ENCODE peak calls at places on chromosomes 1 and 21, in six cellular contexts. One of them, this sample, is unnamed.

GRCh38 chr1:150730130-150730721 is 9.5 kb upstream of the HORMAD1 start:
- DNase-seq in epithelial cell of proximal tubule: no peak
- DNase-seq in GM20000: no peak
- DNase-seq in type B pancreatic cell: no peak
- DNase-seq in stomach: no peak
- DNase-seq in psoas muscle: no peak
- DNase-seq in this sample: no peak

GRCh38 chr1:54407957-54408700 is 1.9 kb upstream of the SSBP3 start:
- DNase-seq in stomach: no peak
- DNase-seq in psoas muscle: no peak
- DNase-seq in type B pancreatic cell: no peak
- DNase-seq in GM20000: no peak
- DNase-seq in epithelial cell of proximal tubule: no peak
- DNase-seq in this sample: no peak

GRCh38 chr1:93614550-93615200 is 67.0 kb downstream of the BCAR3 start:
- DNase-seq in type B pancreatic cell: no peak
- DNase-seq in psoas muscle: no peak
- DNase-seq in stomach: peak
- DNase-seq in GM20000: no peak
- DNase-seq in epithelial cell of proximal tubule: no peak
- DNase-seq in this sample: no peak

GRCh38 chr1:22673486-22674409 is 20.7 kb downstream of the C1QB start:
- DNase-seq in psoas muscle: peak
- DNase-seq in type B pancreatic cell: peak
- DNase-seq in stomach: peak
- DNase-seq in GM20000: peak
- DNase-seq in epithelial cell of proximal tubule: peak
- DNase-seq in this sample: no peak

GRCh38 chr21:22900511-22900910 is 1902.3 kb downstream of the NCAM2 start:
- DNase-seq in type B pancreatic cell: no peak
- DNase-seq in epithelial cell of proximal tubule: no peak
- DNase-seq in stomach: no peak
- DNase-seq in psoas muscle: no peak
- DNase-seq in GM20000: no peak
- DNase-seq in this sample: no peak

GRCh38 chr1:204477036-204477740 is 17.4 kb downstream of the PIK3C2B start:
- DNase-seq in type B pancreatic cell: no peak
- DNase-seq in psoas muscle: no peak
- DNase-seq in epithelial cell of proximal tubule: no peak
- DNase-seq in stomach: peak
- DNase-seq in GM20000: no peak
- DNase-seq in this sample: no peak

GRCh38 chr1:14975119-14975518 is 178.4 kb upstream of the TMEM51 start:
- DNase-seq in stomach: no peak
- DNase-seq in epithelial cell of proximal tubule: no peak
- DNase-seq in psoas muscle: no peak
- DNase-seq in type B pancreatic cell: no peak
- DNase-seq in GM20000: no peak
- DNase-seq in this sample: no peak

GRCh38 chr1:151312439-151313225 is 14.6 kb downstream of the PI4KB start:
- DNase-seq in GM20000: no peak
- DNase-seq in epithelial cell of proximal tubule: no peak
- DNase-seq in psoas muscle: no peak
- DNase-seq in type B pancreatic cell: no peak
- DNase-seq in stomach: no peak
- DNase-seq in this sample: no peak

GRCh38 chr1:160629286-160630210 is 17.3 kb downstream of the SLAMF1 start:
- DNase-seq in type B pancreatic cell: no peak
- DNase-seq in stomach: peak
- DNase-seq in epithelial cell of proximal tubule: no peak
- DNase-seq in GM20000: no peak
- DNase-seq in psoas muscle: peak
- DNase-seq in this sample: no peak

GRCh38 chr1:61301824-61302652 is 219.7 kb downstream of the NFIA start:
- DNase-seq in stomach: peak
- DNase-seq in epithelial cell of proximal tubule: peak
- DNase-seq in psoas muscle: no peak
- DNase-seq in GM20000: no peak
- DNase-seq in type B pancreatic cell: no peak
- DNase-seq in this sample: no peak

GRCh38 chr1:185074307-185074706 is 28.9 kb downstream of the RNF2 start:
- DNase-seq in GM20000: no peak
- DNase-seq in psoas muscle: no peak
- DNase-seq in type B pancreatic cell: no peak
- DNase-seq in stomach: no peak
- DNase-seq in epithelial cell of proximal tubule: no peak
- DNase-seq in this sample: no peak

GRCh38 chr1:68347415-68347814 is 102.3 kb downstream of the RPE65 start:
- DNase-seq in type B pancreatic cell: no peak
- DNase-seq in epithelial cell of proximal tubule: no peak
- DNase-seq in psoas muscle: peak
- DNase-seq in GM20000: peak
- DNase-seq in stomach: no peak
- DNase-seq in this sample: no peak

GRCh38 chr21:34938079-34938764 is 110.9 kb downstream of the RUNX1 start:
- DNase-seq in psoas muscle: no peak
- DNase-seq in epithelial cell of proximal tubule: no peak
- DNase-seq in stomach: no peak
- DNase-seq in type B pancreatic cell: no peak
- DNase-seq in GM20000: no peak
- DNase-seq in this sample: no peak

GRCh38 chr21:16534408-16535099 is 804.8 kb downstream of the USP25 start:
- DNase-seq in type B pancreatic cell: no peak
- DNase-seq in epithelial cell of proximal tubule: peak
- DNase-seq in GM20000: no peak
- DNase-seq in psoas muscle: peak
- DNase-seq in stomach: peak
- DNase-seq in this sample: no peak

GRCh38 chr1:167293057-167293456 is 72.4 kb downstream of the POU2F1 start:
- DNase-seq in psoas muscle: no peak
- DNase-seq in stomach: no peak
- DNase-seq in type B pancreatic cell: no peak
- DNase-seq in GM20000: no peak
- DNase-seq in epithelial cell of proximal tubule: no peak
- DNase-seq in this sample: no peak

GRCh38 chr1:245261786-245262185 is 107.0 kb downstream of the KIF26B start:
- DNase-seq in psoas muscle: no peak
- DNase-seq in stomach: no peak
- DNase-seq in GM20000: no peak
- DNase-seq in epithelial cell of proximal tubule: peak
- DNase-seq in type B pancreatic cell: no peak
- DNase-seq in this sample: no peak

DNA sequence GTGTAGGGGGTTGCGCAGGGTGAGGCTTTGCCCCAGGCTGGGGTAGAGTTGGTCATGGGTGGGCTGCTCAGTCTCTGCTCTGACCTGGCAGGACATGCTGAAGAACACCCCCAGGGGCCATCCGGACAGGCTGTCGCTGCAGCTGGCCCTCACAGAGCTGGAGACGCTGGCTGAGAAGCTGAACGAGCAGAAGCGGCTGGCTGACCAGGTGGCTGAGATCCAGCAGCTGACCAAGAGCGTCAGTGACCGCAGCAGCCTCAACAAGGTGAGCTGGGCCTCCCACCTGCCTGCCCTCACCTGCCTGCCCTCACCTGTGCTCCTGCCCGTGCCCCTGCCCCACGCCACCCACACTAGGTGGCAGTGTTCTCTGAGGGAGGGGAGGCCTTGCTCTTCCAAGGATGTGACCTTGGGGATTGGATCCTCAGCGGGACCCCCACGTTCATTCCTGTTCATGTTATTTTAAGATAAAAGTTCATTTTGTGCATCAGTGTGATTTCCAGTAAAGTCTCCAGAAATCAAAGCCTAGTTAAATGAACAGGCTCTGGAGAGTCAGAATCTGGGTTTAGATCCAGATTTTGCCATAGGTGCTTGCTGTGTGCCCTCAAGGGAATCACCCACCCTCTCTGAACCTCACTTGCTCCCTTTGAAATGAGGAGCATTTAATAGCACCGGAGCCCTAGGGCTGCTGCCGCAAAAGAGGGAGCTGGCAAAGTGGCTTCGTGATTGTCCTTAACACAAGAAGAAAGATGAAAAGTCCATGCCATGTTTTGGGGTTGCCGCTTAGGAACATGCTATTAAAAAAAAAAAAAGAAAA is 87.9 kb downstream of the ARHGEF10L start:
- DNase-seq in stomach: no peak
- DNase-seq in epithelial cell of proximal tubule: no peak
- DNase-seq in psoas muscle: no peak
- DNase-seq in GM20000: no peak
- DNase-seq in type B pancreatic cell: no peak
- DNase-seq in this sample: no peak
- TF ChIP-seq CTCF in stomach: no peak
- TF ChIP-seq CTCF in epithelial cell of proximal tubule: no peak
- TF ChIP-seq CTCF in psoas muscle: no peak
- TF ChIP-seq CTCF in GM20000: no peak
- TF ChIP-seq CTCF in type B pancreatic cell: no peak
- TF ChIP-seq CTCF in this sample: no peak

GRCh38 chr1:13935336-13935735 is 235.3 kb downstream of the PRDM2 start:
- DNase-seq in epithelial cell of proximal tubule: no peak
- DNase-seq in stomach: no peak
- DNase-seq in GM20000: no peak
- DNase-seq in psoas muscle: no peak
- DNase-seq in type B pancreatic cell: no peak
- DNase-seq in this sample: no peak
- TF ChIP-seq CTCF in epithelial cell of proximal tubule: no peak
- TF ChIP-seq CTCF in stomach: no peak
- TF ChIP-seq CTCF in GM20000: no peak
- TF ChIP-seq CTCF in psoas muscle: no peak
- TF ChIP-seq CTCF in type B pancreatic cell: no peak
- TF ChIP-seq CTCF in this sample: no peak

DNA sequence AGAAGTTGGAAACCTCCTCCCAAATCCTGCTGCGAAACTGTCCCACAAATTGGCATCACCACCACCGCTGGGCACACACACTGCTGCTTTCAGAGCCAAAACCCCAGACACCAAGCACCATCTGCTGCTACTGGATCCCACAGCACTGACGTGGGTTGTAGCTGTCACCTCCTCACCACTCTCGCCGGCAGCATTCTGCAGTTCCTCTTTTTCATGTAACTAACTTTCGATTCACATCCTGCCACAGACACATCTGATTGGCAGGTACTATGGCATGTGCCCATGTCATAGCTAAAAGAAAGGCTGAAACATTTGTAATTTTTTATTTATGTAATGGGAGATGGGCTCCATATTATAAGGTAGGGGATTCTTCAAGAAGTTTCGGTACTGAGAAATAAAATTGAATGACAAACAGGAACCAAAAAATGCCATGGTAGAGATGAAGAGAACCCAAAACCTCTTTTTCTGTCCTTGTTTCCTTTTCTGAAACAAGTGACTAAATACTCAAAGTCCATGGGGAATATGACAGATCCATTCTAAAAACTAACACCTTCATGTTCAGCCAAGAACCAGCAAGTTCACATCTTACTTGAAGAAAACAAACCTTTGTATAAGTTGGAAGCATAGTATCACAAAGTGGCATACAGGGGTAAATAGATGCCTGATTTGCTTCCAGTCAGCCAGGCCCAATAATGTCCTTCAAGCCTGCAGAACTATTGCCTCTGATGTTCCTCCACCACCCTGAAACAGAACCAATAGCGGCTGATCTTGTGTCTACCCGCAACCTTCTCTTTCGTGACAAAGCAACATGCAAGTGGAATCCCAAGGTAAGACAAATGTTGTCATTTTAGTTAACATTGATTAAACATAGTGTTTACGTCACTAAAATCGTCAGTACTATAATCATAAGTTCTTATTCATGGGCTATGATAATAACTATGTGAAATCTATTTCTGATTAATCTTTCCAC is 26.6 kb upstream of the RGS13 start:
- DNase-seq in GM20000: peak
- DNase-seq in epithelial cell of proximal tubule: no peak
- DNase-seq in type B pancreatic cell: no peak
- DNase-seq in stomach: peak
- DNase-seq in psoas muscle: peak
- DNase-seq in this sample: no peak
- TF ChIP-seq CTCF in GM20000: no peak
- TF ChIP-seq CTCF in epithelial cell of proximal tubule: no peak
- TF ChIP-seq CTCF in type B pancreatic cell: no peak
- TF ChIP-seq CTCF in stomach: no peak
- TF ChIP-seq CTCF in psoas muscle: no peak
- TF ChIP-seq CTCF in this sample: no peak

GRCh38 chr21:36549470-36549869 is 69.5 kb upstream of the CLDN14 start:
- DNase-seq in stomach: no peak
- DNase-seq in psoas muscle: no peak
- DNase-seq in type B pancreatic cell: peak
- DNase-seq in GM20000: no peak
- DNase-seq in epithelial cell of proximal tubule: no peak
- DNase-seq in this sample: peak
- TF ChIP-seq CTCF in stomach: no peak
- TF ChIP-seq CTCF in psoas muscle: no peak
- TF ChIP-seq CTCF in type B pancreatic cell: no peak
- TF ChIP-seq CTCF in GM20000: no peak
- TF ChIP-seq CTCF in epithelial cell of proximal tubule: no peak
- TF ChIP-seq CTCF in this sample: no peak

GRCh38 chr1:189149547-189150375 is 1327.9 kb downstream of the BRINP3 start:
- DNase-seq in type B pancreatic cell: no peak
- DNase-seq in GM20000: no peak
- DNase-seq in psoas muscle: no peak
- DNase-seq in stomach: peak
- DNase-seq in epithelial cell of proximal tubule: no peak
- DNase-seq in this sample: no peak
- TF ChIP-seq CTCF in type B pancreatic cell: no peak
- TF ChIP-seq CTCF in GM20000: no peak
- TF ChIP-seq CTCF in psoas muscle: no peak
- TF ChIP-seq CTCF in stomach: no peak
- TF ChIP-seq CTCF in epithelial cell of proximal tubule: peak
- TF ChIP-seq CTCF in this sample: no peak

GRCh38 chr1:146032613-146033219 is 11.2 kb upstream of the HJV start:
- DNase-seq in epithelial cell of proximal tubule: no peak
- DNase-seq in GM20000: peak
- DNase-seq in type B pancreatic cell: no peak
- DNase-seq in psoas muscle: no peak
- DNase-seq in stomach: no peak
- DNase-seq in this sample: no peak
- TF ChIP-seq CTCF in epithelial cell of proximal tubule: peak
- TF ChIP-seq CTCF in GM20000: peak
- TF ChIP-seq CTCF in type B pancreatic cell: peak
- TF ChIP-seq CTCF in psoas muscle: peak
- TF ChIP-seq CTCF in stomach: peak
- TF ChIP-seq CTCF in this sample: peak

DNA sequence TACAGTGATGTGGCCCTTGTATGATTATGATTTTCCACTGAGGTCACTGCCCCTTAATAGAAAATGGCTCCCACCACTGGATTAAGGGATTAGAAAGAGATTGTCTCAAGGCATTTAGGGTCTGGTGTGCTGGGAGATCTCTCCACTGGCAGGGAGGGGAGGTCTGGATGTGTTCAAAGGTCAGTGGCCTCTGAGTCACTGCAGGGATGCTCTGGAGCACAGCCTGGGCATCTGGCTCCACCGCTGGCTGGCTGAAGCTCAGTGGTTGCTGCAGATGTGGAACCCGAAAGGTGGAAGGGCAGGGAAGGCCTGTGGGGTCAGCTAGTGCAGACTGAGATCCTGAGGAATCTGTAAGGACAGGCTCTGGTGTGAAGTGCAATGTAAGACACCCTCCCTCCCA is 18.3 kb upstream of the CHI3L1 start:
- DNase-seq in epithelial cell of proximal tubule: no peak
- DNase-seq in stomach: no peak
- DNase-seq in psoas muscle: no peak
- DNase-seq in GM20000: no peak
- DNase-seq in type B pancreatic cell: no peak
- DNase-seq in this sample: no peak
- TF ChIP-seq CTCF in epithelial cell of proximal tubule: no peak
- TF ChIP-seq CTCF in stomach: no peak
- TF ChIP-seq CTCF in psoas muscle: no peak
- TF ChIP-seq CTCF in GM20000: no peak
- TF ChIP-seq CTCF in type B pancreatic cell: no peak
- TF ChIP-seq CTCF in this sample: no peak